ENCODE peak calls at places on chromosomes 6 and 20, in seven cellular contexts. C, U, X, S, H, O and I are unnamed samples.

GRCh38 chr6:21033575-21034026 is 499.3 kb downstream of the CDKAL1 start:
- DNase-seq in U (no peak), O (no peak), H (peak), X (peak), C (no peak), S (peak), I (peak)

GRCh38 chr6:10610289-10610688 is 84.1 kb downstream of the C6orf52 start:
- DNase-seq in C (no peak), H (peak), X (no peak), O (peak), S (peak), U (no peak), I (no peak)

GRCh38 chr6:109793793-109794192 is 102.7 kb downstream of the FIG4 start:
- DNase-seq in S (peak), H (peak), X (peak), C (no peak), O (peak), U (peak), I (peak)

GRCh38 chr6:162151050-162151658 is 576.4 kb downstream of the PRKN start:
- DNase-seq in C (no peak), H (peak), X (no peak), O (no peak), U (no peak), S (no peak), I (no peak)

GRCh38 chr6:161273356-161273751 is 507 bp downstream of the AGPAT4 start:
- DNase-seq in O (no peak), C (no peak), U (no peak), S (no peak), X (no peak), H (peak), I (no peak)

GRCh38 chr20:16100767-16101166 is 472.5 kb downstream of the KIF16B start:
- DNase-seq in C (no peak), X (no peak), O (no peak), S (no peak), H (no peak), U (no peak), I (no peak)

GRCh38 chr6:113930183-113930582 is 40.8 kb downstream of the HDAC2 start:
- DNase-seq in S (no peak), C (no peak), X (no peak), H (no peak), O (no peak), U (no peak), I (no peak)

GRCh38 chr6:56268266-56268665 is 20.9 kb upstream of the COL21A1 start:
- DNase-seq in H (no peak), S (no peak), O (no peak), C (no peak), U (no peak), X (no peak), I (no peak)

GRCh38 chr20:13022401-13023170 is 13.8 kb downstream of the SPTLC3 start:
- DNase-seq in X (peak), U (no peak), C (no peak), S (no peak), H (peak), O (no peak), I (peak)

GRCh38 chr6:100475554-100476325 is 11.0 kb upstream of the SIM1 start:
- DNase-seq in H (no peak), C (no peak), U (no peak), X (no peak), O (no peak), S (no peak), I (no peak)

GRCh38 chr20:58102252-58102651 is 126.2 kb downstream of the ANKRD60 start:
- DNase-seq in O (no peak), H (peak), X (no peak), S (no peak), U (no peak), C (no peak), I (no peak)

GRCh38 chr6:169045486-169045885 is 208.2 kb downstream of the THBS2 start:
- DNase-seq in C (peak), X (no peak), U (no peak), H (no peak), O (no peak), S (peak), I (no peak)

GRCh38 chr6:10613077-10613476 is 81.3 kb downstream of the C6orf52 start:
- DNase-seq in O (no peak), C (no peak), S (peak), H (no peak), X (no peak), U (no peak), I (no peak)

GRCh38 chr6:111080713-111081112 is 6.6 kb upstream of the SLC16A10 start:
- DNase-seq in O (peak), H (peak), C (no peak), S (no peak), U (no peak), X (no peak), I (no peak)

GRCh38 chr6:146753306-146753705 is 154.5 kb downstream of the ADGB start:
- DNase-seq in U (no peak), O (no peak), C (no peak), X (no peak), S (no peak), H (no peak), I (no peak)

GRCh38 chr6:44074383-44075136 is 52.7 kb downstream of the MRPL14 start:
- DNase-seq in S (peak), H (peak), U (peak), O (peak), C (peak), X (no peak), I (no peak)

GRCh38 chr6:170448317-170448716 is 104.8 kb downstream of the PSMB1 start:
- DNase-seq in O (no peak), S (no peak), U (no peak), H (no peak), X (no peak), C (no peak), I (no peak)

GRCh38 chr6:119880840-119881239 is 531.3 kb upstream of the MAN1A1 start:
- DNase-seq in U (no peak), S (no peak), C (no peak), O (no peak), H (no peak), X (no peak), I (no peak)

GRCh38 chr6:119879731-119880130 is 530.2 kb upstream of the MAN1A1 start:
- DNase-seq in U (no peak), O (no peak), X (no peak), S (no peak), C (no peak), H (no peak), I (no peak)

GRCh38 chr6:119881416-119881815 is 531.9 kb upstream of the MAN1A1 start:
- DNase-seq in S (no peak), O (no peak), H (peak), C (no peak), X (no peak), U (no peak), I (no peak)
- TF ChIP-seq CTCF in S (no peak), O (no peak), H (no peak), C (no peak), X (no peak), U (no peak), I (no peak)

DNA sequence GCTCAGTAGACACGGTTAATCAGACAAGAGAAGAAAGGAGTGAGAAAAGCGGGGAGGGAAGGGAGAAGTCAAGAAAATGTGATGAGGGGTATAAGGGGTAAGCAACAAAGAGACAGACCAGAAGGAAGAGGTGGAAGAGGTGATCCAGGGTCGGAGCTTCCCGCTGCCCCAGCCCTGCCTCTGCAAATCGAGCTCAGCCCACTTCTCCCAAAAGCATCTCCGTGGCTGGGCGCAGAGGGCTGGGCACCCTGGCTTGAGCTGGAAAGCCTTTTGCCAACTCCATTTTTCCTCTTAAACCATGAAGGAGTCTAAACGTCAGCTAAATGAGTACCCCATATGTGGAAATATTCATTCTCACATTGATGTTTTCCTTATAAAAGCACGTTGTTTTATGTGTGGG is 55.0 kb upstream of the MAFB start:
- DNase-seq in C (no peak), S (no peak), X (no peak), O (no peak), U (no peak), H (no peak), I (no peak)
- H3K4me3 ChIP-seq in C (no peak), S (no peak), X (no peak), O (no peak), U (no peak), H (no peak), I (no peak)

GRCh38 chr6:28682542-28682941 is 156.9 kb downstream of the GPX5 start:
- DNase-seq in U (no peak), S (no peak), H (no peak), O (no peak), C (no peak), X (no peak), I (no peak)

GRCh38 chr6:28683945-28684538 is 158.4 kb downstream of the GPX5 start:
- DNase-seq in U (peak), S (peak), X (no peak), H (peak), C (no peak), O (peak), I (peak)
- TF ChIP-seq CTCF in U (peak), S (peak), X (peak), H (peak), C (peak), O (peak), I (peak)

GRCh38 chr20:32580970-32581838 is 3.9 kb downstream of the NOL4L start:
- DNase-seq in C (no peak), X (no peak), H (no peak), S (no peak), O (no peak), U (peak), I (no peak)

GRCh38 chr20:32580608-32580969 is 4.5 kb downstream of the NOL4L start:
- DNase-seq in U (no peak), H (no peak), C (no peak), S (no peak), X (no peak), O (no peak), I (no peak)

GRCh38 chr20:32583581-32584045 is 1.5 kb downstream of the NOL4L start:
- DNase-seq in H (no peak), O (no peak), C (no peak), S (no peak), X (no peak), U (peak), I (no peak)

GRCh38 chr20:32582659-32583580 is 2.2 kb downstream of the NOL4L start:
- DNase-seq in U (peak), C (no peak), S (no peak), O (no peak), X (no peak), H (no peak), I (no peak)

GRCh38 chr20:32581839-32582658 is 3.1 kb downstream of the NOL4L start:
- DNase-seq in C (no peak), U (peak), H (no peak), S (no peak), X (no peak), O (no peak), I (no peak)
- H3K4me3 ChIP-seq in C (no peak), U (peak), H (no peak), S (no peak), X (no peak), O (no peak), I (no peak)

GRCh38 chr20:45963059-45964011 is 8.7 kb downstream of the ZNF335 start:
- DNase-seq in C (peak), U (peak), X (no peak), O (no peak), S (no peak), H (peak), I (no peak)
- TF ChIP-seq CTCF in C (peak), U (peak), X (peak), O (peak), S (peak), H (peak), I (peak)

GRCh38 chr6:8679823-8680222 is 244.5 kb upstream of the SLC35B3 start:
- DNase-seq in H (no peak), U (no peak), S (no peak), O (no peak), C (no peak), X (no peak), I (no peak)

GRCh38 chr6:8670792-8671191 is 235.4 kb upstream of the SLC35B3 start:
- DNase-seq in C (no peak), U (no peak), X (no peak), O (no peak), H (no peak), S (no peak), I (no peak)

GRCh38 chr6:8678466-8678865 is 243.1 kb upstream of the SLC35B3 start:
- DNase-seq in U (no peak), S (no peak), H (no peak), O (no peak), X (no peak), C (no peak), I (no peak)

GRCh38 chr6:8672882-8673281 is 237.5 kb upstream of the SLC35B3 start:
- DNase-seq in S (no peak), U (no peak), C (no peak), X (no peak), O (no peak), H (no peak), I (no peak)

DNA sequence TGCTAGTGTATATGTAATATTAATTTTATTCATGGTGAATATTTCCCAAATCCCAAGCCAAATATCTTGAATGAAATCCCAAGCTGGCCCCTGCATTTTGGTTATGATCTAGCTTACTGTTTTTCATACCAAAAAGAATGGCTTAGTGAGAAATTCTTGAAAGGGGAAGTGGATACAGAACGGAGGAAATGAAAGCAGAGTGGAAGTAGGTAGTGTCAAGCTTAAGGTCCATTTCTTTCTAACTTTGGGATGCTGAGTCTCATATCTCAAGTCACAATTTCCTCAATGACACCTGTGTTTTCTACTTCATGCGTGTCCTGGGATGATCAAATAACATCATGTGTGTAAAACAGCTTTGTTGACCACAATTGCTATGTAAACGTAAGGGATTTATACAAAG is 238.7 kb upstream of the SLC35B3 start:
- DNase-seq in U (no peak), S (no peak), C (no peak), X (no peak), O (no peak), H (no peak), I (no peak)
- H3K4me3 ChIP-seq in U (no peak), S (no peak), C (no peak), X (no peak), O (no peak), H (no peak), I (no peak)

GRCh38 chr20:45685896-45686295 is 15.9 kb upstream of the WFDC11 start:
- DNase-seq in C (no peak), S (no peak), H (no peak), X (peak), U (no peak), O (no peak), I (no peak)
- TF ChIP-seq CTCF in C (no peak), S (no peak), H (peak), X (peak), U (peak), O (no peak), I (peak)

GRCh38 chr6:35470663-35471120 is 2.5 kb downstream of the RPL10A start:
- DNase-seq in U (no peak), O (no peak), S (no peak), X (no peak), H (no peak), C (no peak), I (no peak)
- H3K4me3 ChIP-seq in U (no peak), O (no peak), S (no peak), X (peak), H (peak), C (no peak), I (peak)

GRCh38 chr20:20214757-20215275 is 153.1 kb upstream of the INSM1 start:
- DNase-seq in H (no peak), S (no peak), U (no peak), X (no peak), C (no peak), O (no peak), I (no peak)
- TF ChIP-seq CTCF in H (no peak), S (no peak), U (no peak), X (no peak), C (no peak), O (no peak), I (no peak)